ENCODE peak calls at places on chromosome 15, in eight cellular contexts. R is esophagus squamous epithelium; T is naive thymus-derived CD4-positive, alpha-beta T cell; J is brain microvascular endothelial cell; S is stomach; K is AG04450; B is body of pancreas; I is skeletal muscle cell. F is an unnamed sample.

GRCh38 chr15:90132437-90132836 is 30.2 kb upstream of the IDH2 start:
- DNase-seq in R (no peak), T (no peak), J (no peak), S (no peak), K (no peak), B (no peak), I (no peak), F (no peak)

GRCh38 chr15:78365931-78366330 is 25.8 kb downstream of the CRABP1 start:
- DNase-seq in R (no peak), T (no peak), J (no peak), S (peak; percentile 38), K (no peak), B (no peak), I (no peak), F (no peak)

GRCh38 chr15:85745525-85745924 is 49.2 kb downstream of the KLHL25 start:
- DNase-seq in R (no peak), T (no peak), J (no peak), S (no peak), K (no peak), B (no peak), I (no peak), F (no peak)

GRCh38 chr15:67096536-67097294 is 31.3 kb downstream of the SMAD3 start:
- DNase-seq in R (no peak), T (no peak), J (no peak), S (no peak), K (no peak), B (no peak), I (no peak), F (no peak)

GRCh38 chr15:48602358-48603122 is 43.0 kb downstream of the FBN1 start:
- DNase-seq in R (no peak), T (no peak), J (peak; percentile 48), S (no peak), K (no peak), B (no peak), I (no peak), F (no peak)

GRCh38 chr15:20361091-20361490 is 180.5 kb downstream of the GOLGA6L6 start:
- DNase-seq in R (no peak), T (no peak), J (no peak), S (no peak), K (no peak), B (no peak), I (no peak), F (no peak)

GRCh38 chr15:66935121-66935520 is 130.3 kb upstream of the SMAD3 start:
- DNase-seq in R (no peak), T (no peak), J (no peak), S (no peak), K (no peak), B (no peak), I (no peak), F (no peak)

GRCh38 chr15:79133309-79133708 is 42.7 kb upstream of the RASGRF1 start:
- DNase-seq in R (no peak), T (no peak), J (no peak), S (no peak), K (no peak), B (no peak), I (no peak), F (no peak)

GRCh38 chr15:31360158-31360561 is 33.5 kb downstream of the KLF13 start:
- DNase-seq in R (no peak), T (no peak), J (no peak), S (no peak), K (no peak), B (no peak), I (no peak), F (no peak)
- H3K4me3 ChIP-seq in R (no peak overlapping the region), T (peak overlapping the region; percentile 46), J (no peak overlapping the region), S (peak overlapping the region; percentile 24), K (no peak overlapping the region), B (no peak overlapping the region), I (no peak overlapping the region), F (no peak overlapping the region)

GRCh38 chr15:73368301-73369072 is at the start of gene HCN4:
- DNase-seq in R (no peak), T (no peak), J (no peak), S (no peak), K (no peak), B (peak; percentile 40), I (no peak), F (no peak)
- H3K4me3 ChIP-seq in R (peak within 1 kb of the TSS; percentile 59), T (no peak within 1 kb of the TSS), J (no peak within 1 kb of the TSS), S (peak within 1 kb of the TSS; percentile 53), K (no peak within 1 kb of the TSS), B (no peak within 1 kb of the TSS), I (no peak within 1 kb of the TSS), F (peak within 1 kb of the TSS; percentile 36)

DNA sequence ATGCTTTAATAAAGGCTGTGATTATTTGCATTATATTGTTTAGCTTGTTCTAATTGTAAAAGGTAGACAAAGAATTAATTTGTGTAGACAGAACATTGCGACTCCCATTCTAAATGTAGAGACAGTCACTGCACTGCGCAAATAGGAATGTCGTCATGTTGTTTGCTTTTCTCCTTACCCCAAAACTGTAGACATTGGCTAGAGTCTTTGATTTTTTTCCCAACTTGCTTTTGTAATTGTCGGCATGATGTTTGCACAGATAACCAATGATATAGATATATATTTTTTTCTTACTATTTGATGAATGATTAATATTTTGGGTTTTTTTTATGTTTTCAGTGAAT is 97.7 kb upstream of the SNRPN start:
- DNase-seq in R (no peak), T (no peak), J (no peak), S (no peak), K (no peak), B (no peak), I (no peak), F (no peak)
- H3K4me3 ChIP-seq in R (no peak overlapping the region), T (no peak overlapping the region), J (no peak overlapping the region), S (no peak overlapping the region), K (peak overlapping the region; percentile 46), B (no peak overlapping the region), I (no peak overlapping the region), F (peak overlapping the region; percentile 52)

GRCh38 chr15:31331389-31331788 is 4.8 kb downstream of the KLF13 start:
- DNase-seq in R (no peak), T (no peak), J (no peak), S (no peak), K (no peak), B (no peak), I (no peak), F (no peak)

GRCh38 chr15:31333119-31333518 is 6.5 kb downstream of the KLF13 start:
- DNase-seq in R (no peak), T (no peak), J (no peak), S (no peak), K (no peak), B (peak; percentile 86), I (no peak), F (no peak)

GRCh38 chr15:31332020-31332680 is 5.5 kb downstream of the KLF13 start:
- DNase-seq in R (no peak), T (no peak), J (no peak), S (no peak), K (no peak), B (no peak), I (no peak), F (no peak)

GRCh38 chr15:31333820-31334219 is 7.2 kb downstream of the KLF13 start:
- DNase-seq in R (no peak), T (no peak), J (no peak), S (no peak), K (no peak), B (no peak), I (no peak), F (no peak)

DNA sequence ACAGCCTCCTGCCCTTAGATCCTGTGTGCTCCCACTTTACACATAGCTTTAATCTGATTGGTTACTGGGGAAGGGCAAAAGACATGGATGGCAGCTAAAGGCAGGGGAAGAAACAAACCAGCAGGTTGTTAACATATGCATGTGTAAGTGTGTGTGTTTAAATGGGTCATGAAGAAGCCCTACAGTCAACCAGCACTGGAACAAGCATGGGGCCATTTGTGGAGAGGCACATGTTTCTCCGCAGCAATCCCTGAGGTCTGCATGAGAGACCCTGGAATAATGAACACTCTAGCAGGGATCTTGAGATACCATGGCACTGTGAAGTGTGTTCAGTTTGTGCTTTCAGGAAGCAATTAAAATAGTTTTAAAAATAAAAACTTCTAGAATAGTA is 6.0 kb downstream of the KLF13 start:
- DNase-seq in R (no peak), T (no peak), J (no peak), S (no peak), K (no peak), B (no peak), I (no peak), F (no peak)
- H3K4me3 ChIP-seq in R (no peak overlapping the region), T (peak overlapping the region; percentile 94), J (no peak overlapping the region), S (no peak overlapping the region), K (no peak overlapping the region), B (no peak overlapping the region), I (no peak overlapping the region), F (no peak overlapping the region)

DNA sequence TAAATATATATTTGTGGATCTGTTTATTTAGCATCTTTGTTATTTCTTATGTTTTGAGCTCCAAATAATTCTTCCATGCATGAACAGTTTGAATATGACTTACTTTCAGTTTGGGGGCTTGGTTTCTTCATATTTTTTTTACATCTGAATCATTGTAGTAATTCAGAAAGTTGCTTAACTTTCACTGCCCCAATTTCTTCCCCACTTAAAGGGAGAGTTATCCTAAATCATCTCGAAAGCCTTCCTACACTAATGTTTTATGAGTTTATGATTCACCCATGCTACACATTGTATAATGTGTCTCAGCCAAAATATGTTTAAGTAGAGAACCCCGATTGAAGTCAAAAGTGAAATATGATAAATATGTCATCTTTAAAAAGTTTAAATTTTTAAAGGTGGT is 47.8 kb downstream of the SPRED1 start:
- DNase-seq in R (no peak), T (no peak), J (no peak), S (no peak), K (no peak), B (no peak), I (peak; percentile 29), F (no peak)
- H3K4me3 ChIP-seq in R (no peak overlapping the region), T (no peak overlapping the region), J (no peak overlapping the region), S (no peak overlapping the region), K (no peak overlapping the region), B (no peak overlapping the region), I (no peak overlapping the region), F (no peak overlapping the region)

DNA sequence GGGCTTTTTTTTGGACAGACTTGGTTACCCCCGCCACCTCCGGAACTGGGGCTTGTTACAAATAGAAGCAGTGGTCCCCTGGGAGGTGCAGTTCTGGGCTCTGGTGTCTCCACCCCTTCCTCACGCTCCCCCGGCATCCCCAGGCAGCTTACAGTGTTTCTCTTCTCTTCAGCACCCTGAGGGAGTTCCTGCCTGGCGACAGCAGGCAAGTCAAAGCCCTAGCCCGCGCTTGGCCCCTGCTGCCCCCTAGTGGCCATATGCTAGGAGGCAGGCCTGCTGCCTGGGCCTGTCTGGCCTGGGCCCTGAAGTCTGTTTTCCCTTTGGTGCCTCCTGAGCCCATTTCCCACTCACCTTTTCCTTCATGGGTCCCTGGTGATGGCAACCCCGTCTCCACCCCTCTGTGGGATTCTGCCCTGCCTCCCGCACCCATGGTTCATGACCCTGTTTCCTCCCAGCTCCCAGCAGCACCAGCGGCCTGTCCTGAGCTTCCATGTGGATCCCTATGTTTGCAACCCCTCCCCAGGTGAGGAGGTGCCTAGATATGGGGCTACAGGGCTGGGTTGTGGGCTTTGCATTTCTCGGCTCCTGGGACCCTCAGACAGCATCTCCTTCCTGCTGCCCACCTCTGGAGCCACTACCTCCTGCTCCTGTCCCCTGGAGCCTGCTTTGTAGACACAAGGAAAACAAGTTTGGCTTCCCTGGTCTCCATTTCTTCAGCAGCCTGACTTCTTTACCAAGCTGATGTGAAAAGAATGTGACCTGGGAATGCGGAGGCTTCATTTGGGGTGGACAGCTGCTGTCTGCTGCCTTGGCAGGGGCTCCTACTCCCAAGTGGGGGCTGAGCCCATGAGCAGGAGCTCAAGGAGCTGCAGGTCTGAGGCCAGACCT is 2.2 kb downstream of the SNX22 start:
- DNase-seq in R (peak; percentile 67), T (peak; percentile 84), J (peak; percentile 80), S (peak; percentile 94), K (peak; percentile 59), B (peak; percentile 92), I (peak; percentile 44), F (peak; percentile 45)
- H3K4me3 ChIP-seq in R (peak overlapping the region; percentile 21), T (peak overlapping the region; percentile 34), J (no peak overlapping the region), S (peak overlapping the region; percentile 62), K (no peak overlapping the region), B (no peak overlapping the region), I (no peak overlapping the region), F (no peak overlapping the region)

GRCh38 chr15:50181206-50181982 is 602 bp upstream of the SLC27A2 start:
- DNase-seq in R (no peak), T (no peak), J (no peak), S (no peak), K (no peak), B (peak; percentile 13), I (no peak), F (no peak)
- H3K4me3 ChIP-seq in R (peak overlapping the region; percentile 74), T (peak overlapping the region; percentile 67), J (no peak overlapping the region), S (peak overlapping the region; percentile 87), K (peak overlapping the region; percentile 60), B (peak overlapping the region; percentile 47), I (peak overlapping the region; percentile 42), F (peak overlapping the region; percentile 65)

F was measured in ascending aorta.